ENCODE peak calls at places on chromosomes 2 and 18, in nine cellular contexts. One of them, this sample, is unnamed.

GRCh38 chr2:39050109-39050508 is 70.7 kb downstream of the SOS1 start:
- DNase-seq in activated naive CD8-positive, alpha-beta T cell treated with anti-CD3 and anti-CD28 coated beads, Interleukin-2, amount 10 ng/mL, durations not matched to agents 7 days and 5 days: no peak
- DNase-seq in activated CD8-positive, alpha-beta memory T cell treated with anti-CD3 and anti-CD28 coated beads for 24 hours: no peak
- DNase-seq in heart right ventricle: no peak
- DNase-seq in stimulated activated CD4-positive, alpha-beta T cell treated with anti-CD3 and anti-CD28 coated beads, Interleukin-2, amount 100 ng/mL, for 48 hours: no peak
- DNase-seq in T-helper 1 cell: no peak
- DNase-seq in EH: peak; percentile 5
- DNase-seq in HTR-8/SVneo: no peak
- DNase-seq in NCI-H1092: no peak
- DNase-seq in this sample: peak; percentile 24

GRCh38 chr2:74119324-74119723 is 28.4 kb downstream of the BOLA3 start:
- DNase-seq in activated naive CD8-positive, alpha-beta T cell treated with anti-CD3 and anti-CD28 coated beads, Interleukin-2, amount 10 ng/mL, durations not matched to agents 7 days and 5 days: no peak
- DNase-seq in EH: peak; percentile 26
- DNase-seq in HTR-8/SVneo: peak; percentile 47
- DNase-seq in NCI-H1092: no peak
- DNase-seq in activated CD8-positive, alpha-beta memory T cell treated with anti-CD3 and anti-CD28 coated beads for 24 hours: no peak
- DNase-seq in stimulated activated CD4-positive, alpha-beta T cell treated with anti-CD3 and anti-CD28 coated beads, Interleukin-2, amount 100 ng/mL, for 48 hours: no peak
- DNase-seq in T-helper 1 cell: no peak
- DNase-seq in heart right ventricle: no peak
- DNase-seq in this sample: peak; percentile 17

GRCh38 chr18:3655637-3656050 is 205.7 kb downstream of the TGIF1 start:
- DNase-seq in EH: no peak
- DNase-seq in T-helper 1 cell: no peak
- DNase-seq in stimulated activated CD4-positive, alpha-beta T cell treated with anti-CD3 and anti-CD28 coated beads, Interleukin-2, amount 100 ng/mL, for 48 hours: no peak
- DNase-seq in activated CD8-positive, alpha-beta memory T cell treated with anti-CD3 and anti-CD28 coated beads for 24 hours: no peak
- DNase-seq in NCI-H1092: no peak
- DNase-seq in HTR-8/SVneo: no peak
- DNase-seq in heart right ventricle: no peak
- DNase-seq in activated naive CD8-positive, alpha-beta T cell treated with anti-CD3 and anti-CD28 coated beads, Interleukin-2, amount 10 ng/mL, durations not matched to agents 7 days and 5 days: no peak
- DNase-seq in this sample: no peak

GRCh38 chr2:158998486-158999248 is 30.2 kb downstream of the TANC1 start:
- DNase-seq in HTR-8/SVneo: no peak
- DNase-seq in stimulated activated CD4-positive, alpha-beta T cell treated with anti-CD3 and anti-CD28 coated beads, Interleukin-2, amount 100 ng/mL, for 48 hours: no peak
- DNase-seq in activated CD8-positive, alpha-beta memory T cell treated with anti-CD3 and anti-CD28 coated beads for 24 hours: no peak
- DNase-seq in EH: peak; percentile 40
- DNase-seq in heart right ventricle: no peak
- DNase-seq in activated naive CD8-positive, alpha-beta T cell treated with anti-CD3 and anti-CD28 coated beads, Interleukin-2, amount 10 ng/mL, durations not matched to agents 7 days and 5 days: no peak
- DNase-seq in NCI-H1092: no peak
- DNase-seq in T-helper 1 cell: no peak
- DNase-seq in this sample: peak; percentile 85

GRCh38 chr18:27428716-27429475 is 243.8 kb upstream of the CHST9 start:
- DNase-seq in EH: no peak
- DNase-seq in NCI-H1092: no peak
- DNase-seq in heart right ventricle: no peak
- DNase-seq in stimulated activated CD4-positive, alpha-beta T cell treated with anti-CD3 and anti-CD28 coated beads, Interleukin-2, amount 100 ng/mL, for 48 hours: no peak
- DNase-seq in HTR-8/SVneo: no peak
- DNase-seq in activated naive CD8-positive, alpha-beta T cell treated with anti-CD3 and anti-CD28 coated beads, Interleukin-2, amount 10 ng/mL, durations not matched to agents 7 days and 5 days: no peak
- DNase-seq in activated CD8-positive, alpha-beta memory T cell treated with anti-CD3 and anti-CD28 coated beads for 24 hours: no peak
- DNase-seq in T-helper 1 cell: no peak
- DNase-seq in this sample: peak; percentile 3

GRCh38 chr2:117771969-117772630 is 42.4 kb upstream of the DDX18 start:
- DNase-seq in HTR-8/SVneo: peak; percentile 7
- DNase-seq in T-helper 1 cell: no peak
- DNase-seq in activated naive CD8-positive, alpha-beta T cell treated with anti-CD3 and anti-CD28 coated beads, Interleukin-2, amount 10 ng/mL, durations not matched to agents 7 days and 5 days: no peak
- DNase-seq in NCI-H1092: peak; percentile 3
- DNase-seq in EH: peak; percentile 38
- DNase-seq in stimulated activated CD4-positive, alpha-beta T cell treated with anti-CD3 and anti-CD28 coated beads, Interleukin-2, amount 100 ng/mL, for 48 hours: no peak
- DNase-seq in heart right ventricle: no peak
- DNase-seq in activated CD8-positive, alpha-beta memory T cell treated with anti-CD3 and anti-CD28 coated beads for 24 hours: no peak
- DNase-seq in this sample: peak; percentile 10

GRCh38 chr2:144983107-144983506 is 463.2 kb upstream of the ZEB2 start:
- DNase-seq in heart right ventricle: no peak
- DNase-seq in HTR-8/SVneo: no peak
- DNase-seq in activated naive CD8-positive, alpha-beta T cell treated with anti-CD3 and anti-CD28 coated beads, Interleukin-2, amount 10 ng/mL, durations not matched to agents 7 days and 5 days: no peak
- DNase-seq in stimulated activated CD4-positive, alpha-beta T cell treated with anti-CD3 and anti-CD28 coated beads, Interleukin-2, amount 100 ng/mL, for 48 hours: no peak
- DNase-seq in activated CD8-positive, alpha-beta memory T cell treated with anti-CD3 and anti-CD28 coated beads for 24 hours: no peak
- DNase-seq in T-helper 1 cell: no peak
- DNase-seq in EH: no peak
- DNase-seq in NCI-H1092: no peak
- DNase-seq in this sample: no peak

GRCh38 chr2:20224716-20225293 is at the start of gene SDC1:
- DNase-seq in HTR-8/SVneo: peak; percentile 83
- DNase-seq in heart right ventricle: peak; percentile 52
- DNase-seq in activated CD8-positive, alpha-beta memory T cell treated with anti-CD3 and anti-CD28 coated beads for 24 hours: no peak
- DNase-seq in T-helper 1 cell: no peak
- DNase-seq in stimulated activated CD4-positive, alpha-beta T cell treated with anti-CD3 and anti-CD28 coated beads, Interleukin-2, amount 100 ng/mL, for 48 hours: no peak
- DNase-seq in NCI-H1092: peak; percentile 41
- DNase-seq in activated naive CD8-positive, alpha-beta T cell treated with anti-CD3 and anti-CD28 coated beads, Interleukin-2, amount 10 ng/mL, durations not matched to agents 7 days and 5 days: peak; percentile 52
- DNase-seq in EH: peak; percentile 61
- DNase-seq in this sample: peak; percentile 59

GRCh38 chr2:55063226-55063625 is 13.0 kb upstream of the RTN4 start:
- DNase-seq in EH: no peak
- DNase-seq in T-helper 1 cell: no peak
- DNase-seq in activated CD8-positive, alpha-beta memory T cell treated with anti-CD3 and anti-CD28 coated beads for 24 hours: no peak
- DNase-seq in activated naive CD8-positive, alpha-beta T cell treated with anti-CD3 and anti-CD28 coated beads, Interleukin-2, amount 10 ng/mL, durations not matched to agents 7 days and 5 days: no peak
- DNase-seq in stimulated activated CD4-positive, alpha-beta T cell treated with anti-CD3 and anti-CD28 coated beads, Interleukin-2, amount 100 ng/mL, for 48 hours: no peak
- DNase-seq in NCI-H1092: no peak
- DNase-seq in HTR-8/SVneo: no peak
- DNase-seq in heart right ventricle: no peak
- DNase-seq in this sample: no peak

GRCh38 chr2:230661072-230661957 is 51.3 kb upstream of the CAB39 start:
- DNase-seq in HTR-8/SVneo: no peak
- DNase-seq in activated CD8-positive, alpha-beta memory T cell treated with anti-CD3 and anti-CD28 coated beads for 24 hours: peak; percentile 82
- DNase-seq in NCI-H1092: no peak
- DNase-seq in EH: no peak
- DNase-seq in stimulated activated CD4-positive, alpha-beta T cell treated with anti-CD3 and anti-CD28 coated beads, Interleukin-2, amount 100 ng/mL, for 48 hours: no peak
- DNase-seq in activated naive CD8-positive, alpha-beta T cell treated with anti-CD3 and anti-CD28 coated beads, Interleukin-2, amount 10 ng/mL, durations not matched to agents 7 days and 5 days: peak; percentile 67
- DNase-seq in heart right ventricle: no peak
- DNase-seq in T-helper 1 cell: peak; percentile 26
- DNase-seq in this sample: no peak